ENCODE peak calls at places on chromosomes 5 and 9, in nine cellular contexts. X, U, B, W, V, C, Q, G and A are unnamed samples.

GRCh38 chr9:127311239-127311741 is 46.7 kb downstream of the GARNL3 start:
- DNase-seq in X (peak; percentile 27), U (peak; percentile 14), B (no peak), W (peak; percentile 41), V (no peak), C (peak; percentile 55), Q (peak; percentile 25), G (no peak), A (no peak)

GRCh38 chr9:116202219-116202912 is 48.8 kb downstream of the PAPPA start:
- DNase-seq in X (no peak), U (no peak), B (no peak), W (no peak), V (no peak), C (no peak), Q (no peak), G (no peak), A (no peak)

GRCh38 chr9:127116946-127117345 is 5.5 kb downstream of the ANGPTL2 start:
- DNase-seq in X (no peak), U (peak; percentile 83), B (peak; percentile 68), W (no peak), V (peak; percentile 65), C (no peak), Q (no peak), G (no peak), A (no peak)

GRCh38 chr5:10400834-10401233 is 40.8 kb upstream of the ROPN1L start:
- DNase-seq in X (no peak), U (no peak), B (no peak), W (peak; percentile 9), V (no peak), C (no peak), Q (no peak), G (no peak), A (no peak)

GRCh38 chr9:119179701-119180100 is 189.5 kb downstream of the BRINP1 start:
- DNase-seq in X (no peak), U (peak; percentile 70), B (no peak), W (no peak), V (no peak), C (no peak), Q (no peak), G (no peak), A (no peak)

GRCh38 chr5:173592050-173592669 is 24.3 kb downstream of the BOD1 start:
- DNase-seq in X (no peak), U (peak; percentile 47), B (no peak), W (peak; percentile 6), V (no peak), C (no peak), Q (no peak), G (no peak), A (no peak)

GRCh38 chr9:899440-900184 is 58.1 kb downstream of the DMRT1 start:
- DNase-seq in X (no peak), U (peak; percentile 26), B (no peak), W (no peak), V (no peak), C (no peak), Q (no peak), G (no peak), A (no peak)

GRCh38 chr5:175894805-175895204 is 23.4 kb downstream of the CPLX2 start:
- DNase-seq in X (no peak), U (no peak), B (no peak), W (no peak), V (no peak), C (no peak), Q (no peak), G (peak; percentile 40), A (no peak)

GRCh38 chr5:173866249-173867172 is 21.6 kb upstream of the CPEB4 start:
- DNase-seq in X (no peak), U (no peak), B (peak; percentile 63), W (no peak), V (no peak), C (no peak), Q (no peak), G (peak; percentile 71), A (peak; percentile 69)

DNA sequence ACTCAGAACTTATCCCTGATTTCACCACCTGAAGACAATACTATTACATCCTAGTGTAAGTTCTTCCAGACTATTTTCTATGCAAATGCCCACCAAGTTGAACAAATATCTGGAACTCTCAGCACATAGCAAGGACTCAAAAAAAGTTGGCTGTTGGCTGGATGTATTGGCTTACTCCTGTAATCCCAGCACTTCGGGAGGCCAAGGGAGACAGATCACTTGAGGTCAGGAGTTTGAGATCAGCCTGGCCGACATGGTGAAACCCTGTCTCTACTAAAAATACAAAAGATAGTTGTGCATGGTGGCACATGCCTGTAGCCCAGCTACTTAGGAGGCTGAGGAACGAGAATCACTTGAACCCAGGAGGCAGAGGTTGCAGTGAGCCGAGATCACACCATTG is 15.0 kb upstream of the VPS13A start:
- DNase-seq in X (no peak), U (no peak), B (no peak), W (no peak), V (no peak), C (no peak), Q (no peak), G (no peak), A (no peak)
- H3K4me1 ChIP-seq in X (no peaks in the 10 kb centered on the region), U (no peaks in the 10 kb centered on the region), B (peaks cover 17% of the 10 kb centered on the region), W (peaks cover 38% of the 10 kb centered on the region), V (no peaks in the 10 kb centered on the region), C (no peaks in the 10 kb centered on the region), Q (no peaks in the 10 kb centered on the region), G (no peaks in the 10 kb centered on the region), A (peaks cover 3% of the 10 kb centered on the region)

DNA sequence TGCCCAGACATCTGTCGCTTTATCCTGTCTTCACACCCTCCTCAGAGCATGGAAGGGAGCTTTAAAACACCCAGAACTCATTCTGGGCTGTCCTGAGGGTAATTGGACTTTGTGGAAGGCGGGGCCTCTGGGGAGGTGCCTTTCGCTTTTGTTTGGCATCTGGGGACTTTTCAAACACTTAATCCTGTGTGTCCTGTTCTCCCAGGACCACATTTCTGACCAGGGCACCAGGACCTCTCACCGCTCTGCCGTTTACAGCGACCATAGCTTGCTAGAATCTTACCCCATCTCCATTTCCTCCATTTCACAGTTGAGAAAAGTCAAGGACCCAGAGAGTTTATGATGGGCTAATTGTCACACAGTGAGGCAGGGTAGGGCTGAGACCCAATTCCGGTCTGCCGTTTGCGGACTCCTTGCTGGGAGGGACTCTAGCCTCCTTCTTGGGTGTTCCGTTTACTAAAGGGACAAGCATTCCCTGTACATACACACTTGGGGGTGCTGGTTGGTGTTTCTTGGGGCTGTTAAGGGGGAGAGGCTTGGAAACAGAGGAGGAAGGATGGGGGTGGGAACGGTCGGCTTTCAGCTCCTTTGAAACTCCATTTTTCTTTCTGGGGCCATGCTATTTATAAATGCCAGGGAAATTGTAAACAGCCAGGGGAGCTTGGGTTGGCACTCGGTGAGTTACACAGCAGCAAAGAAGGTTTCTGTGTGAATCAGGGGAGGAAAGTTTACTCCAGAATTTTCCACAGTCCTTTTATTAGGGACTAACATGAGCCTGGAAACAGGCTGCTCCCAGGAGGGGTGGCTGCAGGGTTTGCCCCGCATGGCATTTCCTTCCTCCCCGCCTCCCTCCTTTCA is 1.3 kb downstream of the GSN start:
- DNase-seq in X (no peak), U (peak; percentile 63), B (peak; percentile 50), W (peak; percentile 52), V (no peak), C (peak; percentile 43), Q (no peak), G (peak; percentile 84), A (no peak)
- H3K4me1 ChIP-seq in X (peaks cover 20% of the 10 kb centered on the region), U (peaks cover 2% of the 10 kb centered on the region), B (peaks cover 49% of the 10 kb centered on the region), W (peaks cover 37% of the 10 kb centered on the region), V (no peaks in the 10 kb centered on the region), C (peaks cover 26% of the 10 kb centered on the region), Q (peaks cover 13% of the 10 kb centered on the region), G (peaks cover 84% of the 10 kb centered on the region), A (peaks cover 20% of the 10 kb centered on the region)

GRCh38 chr5:172144931-172145869 is 42.8 kb downstream of the STK10 start:
- DNase-seq in X (no peak), U (no peak), B (no peak), W (no peak), V (no peak), C (no peak), Q (no peak), G (no peak), A (no peak)

GRCh38 chr5:172144291-172144815 is 43.7 kb downstream of the STK10 start:
- DNase-seq in X (no peak), U (peak; percentile 82), B (no peak), W (peak; percentile 74), V (peak; percentile 75), C (no peak), Q (no peak), G (no peak), A (peak; percentile 73)

GRCh38 chr5:172146748-172147092 is 41.3 kb downstream of the STK10 start:
- DNase-seq in X (no peak), U (no peak), B (no peak), W (no peak), V (no peak), C (no peak), Q (no peak), G (no peak), A (no peak)

GRCh38 chr5:172147857-172148256 is 40.2 kb downstream of the STK10 start:
- DNase-seq in X (no peak), U (no peak), B (no peak), W (no peak), V (no peak), C (no peak), Q (no peak), G (no peak), A (no peak)

DNA sequence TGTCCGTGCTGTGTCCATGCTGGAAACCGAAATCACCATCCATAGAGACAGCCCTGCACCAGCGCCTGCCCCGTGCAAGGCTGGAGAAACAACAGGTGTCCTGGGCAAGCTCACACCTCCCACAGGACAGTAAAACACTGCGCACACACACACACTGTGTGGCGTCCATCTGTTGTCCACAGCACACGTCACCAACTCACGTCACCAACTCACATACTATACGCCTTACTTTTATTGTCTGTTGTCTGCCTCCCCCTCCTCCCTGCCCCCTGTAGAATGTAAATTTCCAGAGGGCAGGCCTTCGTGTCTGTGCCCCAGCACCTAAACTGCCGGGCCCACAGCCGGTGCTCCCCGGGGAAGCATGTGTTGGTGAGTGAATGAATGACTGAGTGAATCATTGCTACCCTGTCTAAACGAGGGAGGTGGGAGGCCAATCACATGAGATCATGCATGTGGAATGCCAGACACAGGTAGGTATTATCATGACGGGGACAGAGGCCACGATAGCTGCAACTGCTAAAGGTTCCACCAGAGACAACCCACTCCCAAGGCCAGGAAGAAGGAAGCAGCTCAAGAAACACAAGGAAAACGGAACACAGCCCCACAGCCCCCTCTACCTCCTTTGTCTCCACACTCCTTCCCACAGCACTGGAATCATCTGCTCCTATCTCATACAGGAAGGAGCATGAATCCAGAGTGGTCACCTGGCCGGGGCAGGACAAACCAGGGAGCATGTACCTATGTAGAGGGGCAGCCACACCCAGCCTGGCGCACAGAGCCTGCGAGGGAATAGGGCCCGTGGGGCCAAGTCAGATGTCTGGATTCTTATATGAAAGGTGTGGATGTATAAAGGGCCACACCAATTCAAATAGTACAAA is 41.9 kb downstream of the STK10 start:
- DNase-seq in X (no peak), U (peak; percentile 84), B (no peak), W (no peak), V (no peak), C (no peak), Q (no peak), G (no peak), A (no peak)
- H3K4me1 ChIP-seq in X (peaks cover 4% of the 10 kb centered on the region), U (peaks cover 2% of the 10 kb centered on the region), B (peaks cover 4% of the 10 kb centered on the region), W (peaks cover 20% of the 10 kb centered on the region), V (peaks cover 20% of the 10 kb centered on the region), C (peaks cover 15% of the 10 kb centered on the region), Q (peaks cover 91% of the 10 kb centered on the region), G (no peaks in the 10 kb centered on the region), A (peaks cover 7% of the 10 kb centered on the region)

DNA sequence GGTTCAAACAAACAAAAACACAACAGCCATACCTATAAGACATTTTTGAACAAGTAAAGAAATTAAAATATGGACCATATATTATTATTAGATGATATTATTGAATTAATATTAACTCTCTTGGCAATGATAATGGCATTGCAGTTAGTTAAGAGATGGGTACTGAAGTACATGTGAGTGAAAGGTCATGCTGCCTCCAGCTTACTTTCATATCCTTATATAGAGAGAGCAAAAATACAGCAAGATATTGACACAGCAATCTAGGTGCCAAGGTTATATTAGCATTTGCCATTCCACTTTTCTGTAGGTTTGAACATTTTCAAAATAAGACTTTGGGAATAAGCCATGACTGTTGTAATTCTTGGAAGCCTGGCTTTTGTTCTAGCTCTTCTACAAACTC is 6.1 kb downstream of the TNFSF8 start:
- DNase-seq in X (no peak), U (no peak), B (no peak), W (no peak), V (no peak), C (no peak), Q (no peak), G (no peak), A (no peak)
- H3K4me1 ChIP-seq in X (no peaks in the 10 kb centered on the region), U (peaks cover 3% of the 10 kb centered on the region), B (no peaks in the 10 kb centered on the region), W (no peaks in the 10 kb centered on the region), V (no peaks in the 10 kb centered on the region), C (no peaks in the 10 kb centered on the region), Q (peaks cover 70% of the 10 kb centered on the region), G (no peaks in the 10 kb centered on the region), A (no peaks in the 10 kb centered on the region)